ENCODE peak calls at places on chromosomes 5 and 9, in eight cellular contexts. H, C, G, D, J, A, B and O are unnamed samples.

GRCh38 chr5:168413062-168413461 is 73.2 kb upstream of the RARS1 start:
- DNase-seq in D (no peak), C (no peak), G (no peak), A (no peak), H (no peak), B (no peak), J (no peak), O (no peak)

GRCh38 chr9:29456940-29457339 is 1883.7 kb upstream of the C9orf72 start:
- DNase-seq in J (no peak), G (no peak), B (no peak), C (no peak), A (peak), H (peak), D (no peak), O (no peak)

GRCh38 chr5:129716235-129717030 is 31.5 kb upstream of the MINAR2 start:
- DNase-seq in H (peak), G (no peak), A (peak), C (no peak), J (no peak), D (no peak), B (no peak), O (peak)

GRCh38 chr5:4523038-4523437 is 617.1 kb upstream of the ADAMTS16 start:
- DNase-seq in C (no peak), D (no peak), A (no peak), G (no peak), J (no peak), H (no peak), B (no peak), O (no peak)

GRCh38 chr5:107808671-107809137 is 138.0 kb upstream of the EFNA5 start:
- DNase-seq in D (no peak), C (no peak), A (no peak), J (no peak), G (no peak), B (no peak), H (no peak), O (no peak)

GRCh38 chr9:131530546-131530929 is 525 bp downstream of the UCK1 start:
- DNase-seq in C (peak), B (peak), G (peak), A (no peak), D (no peak), J (no peak), H (peak), O (no peak)

GRCh38 chr9:123757960-123758359 is 172.0 kb downstream of the DENND1A start:
- DNase-seq in H (no peak), C (no peak), D (no peak), B (no peak), A (no peak), J (no peak), G (no peak), O (no peak)

GRCh38 chr5:676699-677076 is 16.5 kb downstream of the TPPP start:
- DNase-seq in C (no peak), D (no peak), B (no peak), J (no peak), A (no peak), G (no peak), H (no peak), O (no peak)

GRCh38 chr5:88707216-88707965 is 175.6 kb downstream of the MEF2C start:
- DNase-seq in A (no peak), J (no peak), B (no peak), H (no peak), D (no peak), G (no peak), C (no peak), O (no peak)

GRCh38 chr5:173812811-173813550 is 75.2 kb upstream of the CPEB4 start:
- DNase-seq in H (peak), D (no peak), A (no peak), J (no peak), G (no peak), B (no peak), C (no peak), O (no peak)

GRCh38 chr5:79318935-79319614 is 83.1 kb downstream of the JMY start:
- DNase-seq in C (no peak), D (peak), B (no peak), G (no peak), H (peak), A (peak), J (no peak), O (peak)

GRCh38 chr9:97873877-97874276 is 20.9 kb downstream of the FOXE1 start:
- DNase-seq in B (no peak), G (no peak), J (no peak), C (no peak), H (peak), D (no peak), A (no peak), O (no peak)

GRCh38 chr5:148909766-148910165 is 83.4 kb downstream of the ADRB2 start:
- DNase-seq in A (no peak), J (no peak), C (no peak), D (no peak), B (no peak), H (no peak), G (no peak), O (no peak)

GRCh38 chr9:13750061-13750460 is 470.6 kb upstream of the MPDZ start:
- DNase-seq in C (no peak), B (no peak), A (no peak), J (no peak), H (peak), G (no peak), D (no peak), O (peak)

GRCh38 chr5:151079838-151080619 is 805 bp downstream of the TNIP1 start:
- DNase-seq in G (peak), H (peak), J (no peak), B (no peak), C (no peak), D (no peak), A (no peak), O (no peak)

GRCh38 chr5:42015681-42016080 is 90.6 kb downstream of the FBXO4 start:
- DNase-seq in H (no peak), D (no peak), J (no peak), A (no peak), C (no peak), B (no peak), G (no peak), O (no peak)

GRCh38 chr9:124480621-124480981 is 26.6 kb downstream of the NR5A1 start:
- DNase-seq in B (no peak), C (no peak), A (no peak), H (peak), G (peak), J (no peak), D (no peak), O (no peak)

GRCh38 chr5:100566382-100567141 is 31.4 kb downstream of the FAM174A start:
- DNase-seq in B (no peak), J (no peak), G (no peak), H (no peak), A (no peak), D (no peak), C (no peak), O (no peak)

GRCh38 chr5:67350600-67351315 is 154.2 kb upstream of the CD180 start:
- DNase-seq in B (no peak), D (no peak), J (no peak), G (peak), A (no peak), H (peak), C (no peak), O (no peak)

GRCh38 chr9:111572945-111573604 is 26.4 kb downstream of the PTGR1 start:
- DNase-seq in G (no peak), D (peak), J (no peak), H (peak), C (no peak), B (no peak), A (peak), O (peak)

GRCh38 chr9:89993678-89994630 is 389.1 kb downstream of the GADD45G start:
- DNase-seq in A (no peak), D (no peak), B (no peak), H (no peak), G (no peak), J (no peak), C (no peak), O (no peak)

GRCh38 chr9:125991886-125992529 is 244.8 kb downstream of the PBX3 start:
- DNase-seq in G (no peak), J (no peak), C (no peak), A (no peak), B (no peak), D (no peak), H (no peak), O (no peak)

GRCh38 chr5:179293276-179293675 is 52.0 kb downstream of the ADAMTS2 start:
- DNase-seq in H (peak), D (no peak), G (no peak), C (no peak), B (no peak), A (no peak), J (no peak), O (no peak)

GRCh38 chr5:177537389-177538361 is 16.7 kb downstream of the FAM193B start:
- DNase-seq in H (peak), C (no peak), A (peak), J (no peak), D (peak), G (no peak), B (no peak), O (peak)

GRCh38 chr5:38008198-38008597 is 168.4 kb upstream of the GDNF start:
- DNase-seq in C (peak), J (no peak), A (no peak), D (no peak), G (no peak), H (no peak), B (no peak), O (no peak)

GRCh38 chr5:141763526-141763925 is 81.5 kb upstream of the ARAP3 start:
- DNase-seq in B (no peak), C (no peak), G (no peak), H (no peak), J (no peak), D (no peak), A (no peak), O (no peak)

GRCh38 chr9:84879631-84880030 is 210.1 kb downstream of the NTRK2 start:
- DNase-seq in B (no peak), J (no peak), H (no peak), G (no peak), D (no peak), C (no peak), A (no peak), O (no peak)

GRCh38 chr5:34043099-34043876 is at the start of gene C1QTNF3:
- DNase-seq in B (no peak), J (no peak), H (no peak), G (no peak), A (no peak), C (no peak), D (no peak), O (peak)

GRCh38 chr5:35129276-35129675 is 81.5 kb upstream of the AGXT2 start:
- DNase-seq in C (no peak), D (peak), G (no peak), H (peak), A (peak), J (no peak), B (no peak), O (peak)

GRCh38 chr5:131959906-131960305 is 14.4 kb upstream of the MEIKIN start:
- DNase-seq in G (peak), B (no peak), J (no peak), A (no peak), H (no peak), C (no peak), D (no peak), O (no peak)

GRCh38 chr9:31210982-31211570 is 1173.4 kb upstream of the ACO1 start:
- DNase-seq in B (no peak), G (peak), C (no peak), A (no peak), J (no peak), D (no peak), H (peak), O (no peak)

GRCh38 chr5:151686673-151687378 is at the start of gene SPARC:
- DNase-seq in H (peak), C (peak), J (no peak), B (peak), G (peak), A (peak), D (peak), O (peak)

GRCh38 chr5:177307544-177308363 is 3.9 kb downstream of the MXD3 start:
- DNase-seq in J (no peak), C (no peak), A (no peak), G (no peak), B (no peak), D (no peak), H (no peak), O (no peak)

GRCh38 chr5:168603776-168604175 is 24.6 kb upstream of the PANK3 start:
- DNase-seq in H (peak), D (no peak), A (no peak), C (no peak), J (no peak), G (no peak), B (no peak), O (no peak)

GRCh38 chr5:10839118-10839517 is 78.1 kb upstream of the DAP start:
- DNase-seq in C (no peak), H (no peak), G (no peak), B (no peak), J (no peak), A (no peak), D (no peak), O (no peak)

GRCh38 chr9:127980056-127980705 is 608 bp downstream of the EEIG1 start:
- DNase-seq in D (no peak), J (no peak), A (no peak), G (peak), H (no peak), C (peak), B (no peak), O (no peak)